ENCODE peak calls at places on chromosomes 1 and 21, in five cellular contexts. V, U, K, X and B are unnamed samples.

GRCh38 chr1:22204057-22204840 is 61.4 kb upstream of the WNT4 start:
- DNase-seq in V (no peak), U (no peak), K (no peak), X (no peak), B (no peak)

GRCh38 chr1:5856246-5856815 is 135.9 kb downstream of the NPHP4 start:
- DNase-seq in V (peak; percentile 16), U (no peak), K (no peak), X (no peak), B (no peak)

GRCh38 chr1:171666114-171666769 is 13.8 kb upstream of the MYOC start:
- DNase-seq in V (no peak), U (no peak), K (no peak), X (no peak), B (no peak)

GRCh38 chr1:230268371-230269170 is 157.6 kb downstream of the PGBD5 start:
- DNase-seq in V (peak; percentile 45), U (no peak), K (peak; percentile 89), X (peak; percentile 50), B (no peak)

GRCh38 chr1:58515794-58516401 is 30.6 kb downstream of the OMA1 start:
- DNase-seq in V (peak; percentile 83), U (peak; percentile 43), K (peak; percentile 14), X (peak; percentile 61), B (no peak)

GRCh38 chr1:84538599-84538998 is 32.2 kb upstream of the GNG5 start:
- DNase-seq in V (no peak), U (no peak), K (no peak), X (no peak), B (no peak)

GRCh38 chr1:157963713-157964112 is 29.7 kb upstream of the KIRREL1 start:
- DNase-seq in V (peak; percentile 69), U (peak; percentile 65), K (peak; percentile 68), X (no peak), B (peak; percentile 90)

GRCh38 chr1:50977575-50978143 is 7.6 kb downstream of the CDKN2C start:
- DNase-seq in V (peak; percentile 13), U (peak; percentile 53), K (no peak), X (no peak), B (peak; percentile 89)

GRCh38 chr21:19322360-19322759 is 918.8 kb upstream of the TMPRSS15 start:
- DNase-seq in V (no peak), U (no peak), K (no peak), X (no peak), B (no peak)

GRCh38 chr1:245788269-245788668 is 633.5 kb downstream of the KIF26B start:
- DNase-seq in V (peak; percentile 70), U (no peak), K (no peak), X (no peak), B (peak; percentile 21)

GRCh38 chr1:29543586-29543985 is 307.3 kb downstream of the PTPRU start:
- DNase-seq in V (no peak), U (no peak), K (no peak), X (no peak), B (peak; percentile 71)

GRCh38 chr1:205074084-205074483 is 10.2 kb downstream of the TMEM81 start:
- DNase-seq in V (no peak), U (no peak), K (no peak), X (no peak), B (peak; percentile 83)

GRCh38 chr21:46219591-46220239 is 8.9 kb downstream of the LSS start:
- DNase-seq in V (no peak), U (no peak), K (no peak), X (no peak), B (no peak)

GRCh38 chr1:3068400-3069361 is at the start of gene PRDM16:
- DNase-seq in V (peak; percentile 65), U (no peak), K (peak; percentile 59), X (no peak), B (no peak)

GRCh38 chr1:151547119-151547899 is 7.2 kb downstream of the TUFT1 start:
- DNase-seq in V (peak; percentile 96), U (peak; percentile 84), K (peak; percentile 88), X (peak; percentile 99), B (peak; percentile 69)

GRCh38 chr1:180911640-180912161 is 996 bp upstream of the KIAA1614 start:
- DNase-seq in V (peak; percentile 30), U (no peak), K (no peak), X (no peak), B (no peak)

GRCh38 chr1:22490309-22490708 is 38.7 kb downstream of the ZBTB40 start:
- DNase-seq in V (no peak), U (no peak), K (no peak), X (no peak), B (no peak)

GRCh38 chr1:89200668-89201488 is 2.1 kb upstream of the GBP4 start:
- DNase-seq in V (no peak), U (no peak), K (no peak), X (no peak), B (no peak)

GRCh38 chr1:27966402-27967105 is 6.8 kb downstream of the XKR8 start:
- DNase-seq in V (peak; percentile 54), U (no peak), K (no peak), X (peak; percentile 71), B (no peak)

GRCh38 chr1:1351511-1352427 is 2.6 kb upstream of the DVL1 start:
- DNase-seq in V (no peak), U (no peak), K (no peak), X (no peak), B (peak; percentile 93)

GRCh38 chr21:35643176-35643575 is 417.1 kb downstream of the SETD4 start:
- DNase-seq in V (peak; percentile 69), U (peak; percentile 9), K (no peak), X (no peak), B (no peak)

GRCh38 chr21:38735807-38736206 is 69.9 kb upstream of the ETS2 start:
- DNase-seq in V (no peak), U (no peak), K (no peak), X (no peak), B (no peak)

GRCh38 chr21:38725196-38726157 is 80.3 kb upstream of the ETS2 start:
- DNase-seq in V (peak; percentile 97), U (no peak), K (no peak), X (no peak), B (no peak)

GRCh38 chr21:38733973-38734546 is 71.7 kb upstream of the ETS2 start:
- DNase-seq in V (peak; percentile 59), U (peak; percentile 92), K (peak; percentile 47), X (peak; percentile 44), B (peak; percentile 99)

GRCh38 chr21:38726482-38726881 is 79.2 kb upstream of the ETS2 start:
- DNase-seq in V (no peak), U (no peak), K (no peak), X (no peak), B (no peak)

DNA sequence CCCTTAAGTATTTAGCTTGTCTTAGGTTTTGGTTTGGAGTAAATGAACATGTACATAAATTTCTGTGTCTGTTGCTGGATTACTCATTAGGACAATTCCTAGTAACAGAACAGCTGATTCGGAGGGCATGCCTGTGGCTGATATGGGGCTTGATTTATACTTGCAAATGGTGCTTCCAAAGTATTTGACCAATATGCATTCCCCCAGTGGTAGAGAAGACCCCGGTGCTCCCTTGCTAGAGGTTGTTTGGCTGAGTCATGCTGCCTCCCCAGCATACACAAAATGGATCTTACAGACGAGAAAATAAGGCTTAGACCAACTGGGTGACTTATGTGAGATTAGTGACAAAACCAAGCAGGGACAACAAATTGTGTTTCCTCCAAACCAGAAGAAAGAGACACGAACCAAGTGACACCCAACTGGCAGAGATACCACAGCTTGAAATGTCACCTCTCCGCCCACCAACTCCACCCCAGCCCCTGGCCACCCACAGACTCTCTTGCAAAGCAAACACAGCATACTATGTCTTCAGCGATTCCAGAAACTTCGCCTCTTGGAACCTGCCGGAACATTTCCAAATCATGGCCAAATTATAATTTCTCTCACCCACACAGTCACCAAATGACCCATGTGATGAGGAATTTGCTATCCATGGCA is 75.9 kb upstream of the ETS2 start:
- DNase-seq in V (peak; percentile 44), U (no peak), K (no peak), X (no peak), B (no peak)
- H3K4me3 ChIP-seq in V (no peak overlapping the region), U (no peak overlapping the region), K (no peak overlapping the region), X (no peak overlapping the region), B (no peak overlapping the region)

DNA sequence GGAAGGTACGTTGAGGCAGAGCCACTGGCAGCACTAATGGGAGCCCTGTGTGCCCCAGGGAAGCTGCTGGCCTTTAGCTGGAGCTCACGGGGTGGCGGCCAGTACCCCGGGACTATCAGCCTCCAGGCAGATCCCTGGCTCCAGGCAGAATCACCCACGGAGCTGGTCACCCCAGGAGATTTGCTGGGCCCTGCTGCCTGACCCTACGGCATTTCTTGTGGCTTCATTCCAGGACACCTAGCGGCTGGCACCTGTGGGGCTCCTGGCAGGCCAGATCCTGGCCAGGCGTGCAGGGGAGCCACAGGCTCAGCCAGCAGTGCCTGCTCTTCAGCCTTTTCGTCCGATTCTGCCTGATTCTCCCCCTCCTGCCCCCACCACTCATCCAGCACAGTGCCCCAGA is 7.1 kb downstream of the PADI1 start:
- DNase-seq in V (no peak), U (no peak), K (no peak), X (peak; percentile 55), B (no peak)
- TF ChIP-seq CTCF in V (peak; percentile 14), U (no peak), K (no peak), X (no peak), B (no peak)

GRCh38 chr1:225437710-225438437 is 10.0 kb upstream of the LBR start:
- DNase-seq in V (peak; percentile 36), U (no peak), K (no peak), X (no peak), B (no peak)

GRCh38 chr1:225440380-225440957 is 12.6 kb upstream of the LBR start:
- DNase-seq in V (no peak), U (no peak), K (no peak), X (no peak), B (no peak)

GRCh38 chr1:225445644-225446297 is 17.9 kb upstream of the LBR start:
- DNase-seq in V (peak; percentile 82), U (no peak), K (no peak), X (peak; percentile 94), B (no peak)

GRCh38 chr1:225442156-225442555 is 14.3 kb upstream of the LBR start:
- DNase-seq in V (no peak), U (no peak), K (no peak), X (no peak), B (no peak)

DNA sequence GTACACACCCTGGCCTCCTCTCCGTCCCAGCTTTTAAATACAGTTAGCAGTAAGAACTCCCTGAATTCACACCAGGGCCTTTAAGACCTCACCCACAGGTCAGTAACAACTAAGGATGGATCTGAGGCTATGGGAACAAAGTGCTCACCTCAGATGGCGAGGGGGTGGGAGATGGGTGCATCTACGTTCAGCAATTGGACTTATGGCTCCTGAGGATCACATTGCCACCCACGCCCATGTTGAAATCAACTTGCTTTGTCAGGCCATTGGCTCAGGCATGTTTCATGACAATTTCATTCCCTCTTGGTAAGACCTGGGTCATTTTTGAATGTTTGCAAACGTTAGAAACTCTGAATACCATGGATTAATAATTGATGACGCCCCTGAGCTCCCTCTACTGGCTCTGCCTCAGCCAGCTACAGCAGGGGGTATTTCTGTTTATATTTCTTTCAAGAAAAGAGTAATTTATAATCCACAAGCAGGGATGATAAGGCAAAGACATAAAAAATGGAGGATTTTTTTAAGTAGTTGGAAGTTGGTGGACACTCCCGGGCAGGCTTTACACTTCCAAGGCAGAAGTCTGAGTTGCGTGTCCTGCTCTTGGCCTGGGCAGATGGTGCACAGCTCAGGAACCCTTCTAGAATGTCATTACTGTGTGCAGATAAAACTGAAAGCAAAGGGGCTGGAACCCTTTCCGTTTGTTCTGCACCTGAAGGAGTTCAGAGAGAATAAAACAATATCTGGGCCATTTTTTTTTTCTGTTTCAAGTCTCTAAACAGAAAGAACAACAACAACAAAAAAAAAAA is 13.7 kb upstream of the LBR start:
- DNase-seq in V (peak; percentile 38), U (no peak), K (no peak), X (no peak), B (no peak)
- H3K4me3 ChIP-seq in V (no peak overlapping the region), U (no peak overlapping the region), K (no peak overlapping the region), X (no peak overlapping the region), B (no peak overlapping the region)

GRCh38 chr1:112307930-112308329 is 88.1 kb upstream of the CTTNBP2NL start:
- DNase-seq in V (no peak), U (no peak), K (no peak), X (no peak), B (no peak)
- TF ChIP-seq CTCF in V (no peak), U (no peak), K (no peak), X (no peak), B (no peak)

GRCh38 chr1:30719406-30720270 is 3.7 kb downstream of the MATN1 start:
- DNase-seq in V (peak; percentile 56), U (no peak), K (no peak), X (peak; percentile 42), B (no peak)
- H3K4me3 ChIP-seq in V (peak overlapping the region; percentile 67), U (no peak overlapping the region), K (peak overlapping the region; percentile 62), X (peak overlapping the region; percentile 77), B (no peak overlapping the region)